ENCODE peak calls at places on chromosomes 13 and 19, in seven cellular contexts. S is naive thymus-derived CD4-positive, alpha-beta T cell; D is psoas muscle; E is tibial artery; V is lower lobe of right lung; H is A549; W is PC-3. X is an unnamed sample. For H3K4me1, the result is how much of the 10 kb centered on the place peaks cover.

GRCh38 chr13:25085125-25085742 is 10.7 kb upstream of the PABPC3 start:
- DNase-seq in S (no peak), D (no peak), E (no peak), V (no peak), H (peak), W (peak), X (no peak)

GRCh38 chr19:38229585-38230073 is 5.6 kb upstream of the DPF1 start:
- DNase-seq in S (peak), D (peak), E (no peak), V (no peak), H (peak), W (peak), X (peak)

GRCh38 chr13:41345165-41345920 is 34.3 kb downstream of the NAA16 start:
- DNase-seq in S (no peak), D (no peak), E (no peak), V (no peak), H (no peak), W (no peak), X (no peak)

GRCh38 chr19:46639356-46640061 is 3.5 kb upstream of the GNG8 start:
- DNase-seq in S (no peak), D (peak), E (peak), V (peak), H (no peak), W (no peak), X (peak)

GRCh38 chr19:18961767-18962423 is 20.9 kb upstream of the HOMER3 start:
- DNase-seq in S (no peak), D (no peak), E (no peak), V (no peak), H (no peak), W (peak), X (no peak)

GRCh38 chr13:73303858-73304257 is 245.1 kb downstream of the KLF5 start:
- DNase-seq in S (no peak), D (no peak), E (no peak), V (no peak), H (no peak), W (peak), X (peak)

GRCh38 chr19:41298327-41298964 is 11.5 kb upstream of the CCDC97 start:
- DNase-seq in S (no peak), D (peak), E (peak), V (peak), H (no peak), W (no peak), X (no peak)

GRCh38 chr13:77831870-77832269 is 86.8 kb downstream of the EDNRB start:
- DNase-seq in S (no peak), D (no peak), E (no peak), V (no peak), H (no peak), W (no peak), X (no peak)

GRCh38 chr13:75123428-75123827 is 358.5 kb downstream of the TBC1D4 start:
- DNase-seq in S (no peak), D (no peak), E (no peak), V (no peak), H (no peak), W (no peak), X (no peak)

GRCh38 chr19:47157455-47158321 is 27.1 kb downstream of the SAE1 start:
- DNase-seq in S (peak), D (peak), E (peak), V (no peak), H (no peak), W (peak), X (no peak)

GRCh38 chr19:33440682-33441081 is 67.2 kb downstream of the CEBPG start:
- DNase-seq in S (no peak), D (no peak), E (no peak), V (peak), H (no peak), W (no peak), X (peak)

GRCh38 chr13:74771964-74772363 is 637.8 kb upstream of the KLF12 start:
- DNase-seq in S (no peak), D (no peak), E (no peak), V (no peak), H (no peak), W (peak), X (no peak)

GRCh38 chr19:41411682-41412265 is 14.2 kb downstream of the BCKDHA start:
- DNase-seq in S (no peak), D (peak), E (no peak), V (no peak), H (no peak), W (no peak), X (no peak)

GRCh38 chr19:3932931-3933810 is at the start of gene NMRK2:
- DNase-seq in S (no peak), D (peak), E (no peak), V (no peak), H (no peak), W (no peak), X (no peak)

GRCh38 chr19:7868671-7869452 is 5.3 kb downstream of the PRR36 start:
- DNase-seq in S (peak), D (peak), E (peak), V (peak), H (peak), W (peak), X (peak)

GRCh38 chr19:17931532-17932191 is 1.2 kb upstream of the CCDC124 start:
- DNase-seq in S (no peak), D (no peak), E (no peak), V (peak), H (no peak), W (no peak), X (no peak)

GRCh38 chr13:69999875-70000274 is 107.8 kb upstream of the ATXN8OS start:
- DNase-seq in S (no peak), D (no peak), E (no peak), V (no peak), H (no peak), W (no peak), X (no peak)

GRCh38 chr13:72804301-72804700 is 22.4 kb downstream of the PIBF1 start:
- DNase-seq in S (no peak), D (no peak), E (no peak), V (no peak), H (no peak), W (no peak), X (no peak)

GRCh38 chr13:105073041-105073440 is 1462.4 kb downstream of the EFNB2 start:
- DNase-seq in S (no peak), D (no peak), E (no peak), V (no peak), H (no peak), W (no peak), X (no peak)

GRCh38 chr13:113855931-113856715 is 7.8 kb downstream of the GAS6 start:
- DNase-seq in S (no peak), D (no peak), E (no peak), V (peak), H (no peak), W (no peak), X (peak)

GRCh38 chr13:91313103-91313502 is 34.4 kb upstream of the MIR17HG start:
- DNase-seq in S (peak), D (no peak), E (no peak), V (no peak), H (peak), W (peak), X (no peak)

GRCh38 chr19:34808566-34808965 is 35.6 kb upstream of the ZNF599 start:
- DNase-seq in S (no peak), D (no peak), E (no peak), V (no peak), H (no peak), W (peak), X (no peak)

DNA sequence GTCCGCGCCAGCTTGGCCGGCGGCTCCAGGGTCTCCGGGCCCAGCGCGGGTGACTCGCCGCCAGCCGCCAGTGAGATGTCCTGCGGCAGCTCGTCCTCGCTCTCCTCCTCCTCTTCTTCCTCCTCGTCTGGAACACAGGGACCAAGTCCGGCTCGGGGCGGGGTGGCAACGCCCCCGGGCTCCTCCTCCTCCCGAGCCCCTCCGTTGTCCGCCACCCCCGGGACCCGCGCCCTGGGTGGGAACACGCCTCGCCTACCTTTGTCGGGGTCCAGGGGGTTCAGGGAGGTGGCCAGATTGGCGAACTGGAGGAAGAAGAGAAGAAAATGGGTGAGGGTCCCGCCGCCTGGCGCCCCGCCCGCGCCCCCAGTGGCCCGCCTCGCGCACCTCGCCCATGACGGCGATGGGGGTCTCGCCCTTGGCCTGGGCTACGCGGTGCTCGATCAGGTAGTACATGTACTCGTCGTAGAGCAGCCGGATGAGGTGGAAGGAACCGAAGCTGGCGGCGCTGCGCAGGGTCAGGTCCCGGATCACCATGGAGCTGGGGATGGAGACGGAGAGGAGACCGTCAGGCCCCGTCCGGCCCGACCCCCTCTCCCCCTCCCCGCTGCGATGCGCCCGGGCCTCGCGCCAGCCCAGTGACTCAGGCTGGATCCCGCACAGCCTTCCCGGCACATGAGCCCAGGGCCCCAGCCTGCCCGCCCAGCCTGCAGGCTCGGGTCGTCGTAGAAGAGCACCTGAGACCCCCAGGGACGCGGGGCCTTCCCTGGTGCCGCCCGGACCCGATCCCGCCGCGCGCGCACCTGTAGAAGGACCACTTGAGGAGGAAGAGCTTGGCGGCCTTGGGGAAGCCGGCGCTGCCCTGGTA is 10.7 kb downstream of the DCAF15 start:
- DNase-seq in S (no peak), D (no peak), E (no peak), V (no peak), H (no peak), W (no peak), X (no peak)
- H3K4me1 ChIP-seq in S (under half), D (under half), E (under half), V (under half), H (under half), W (under half), X (under half)

GRCh38 chr13:110017379-110017778 is 231.0 kb upstream of the IRS2 start:
- DNase-seq in S (no peak), D (no peak), E (no peak), V (no peak), H (peak), W (peak), X (peak)

GRCh38 chr13:110018009-110018408 is 231.6 kb upstream of the IRS2 start:
- DNase-seq in S (no peak), D (no peak), E (no peak), V (no peak), H (no peak), W (peak), X (no peak)

GRCh38 chr13:110015253-110015652 is 228.9 kb upstream of the IRS2 start:
- DNase-seq in S (no peak), D (no peak), E (no peak), V (no peak), H (no peak), W (peak), X (peak)

GRCh38 chr13:110012102-110012739 is 225.8 kb upstream of the IRS2 start:
- DNase-seq in S (no peak), D (no peak), E (no peak), V (no peak), H (peak), W (peak), X (no peak)

DNA sequence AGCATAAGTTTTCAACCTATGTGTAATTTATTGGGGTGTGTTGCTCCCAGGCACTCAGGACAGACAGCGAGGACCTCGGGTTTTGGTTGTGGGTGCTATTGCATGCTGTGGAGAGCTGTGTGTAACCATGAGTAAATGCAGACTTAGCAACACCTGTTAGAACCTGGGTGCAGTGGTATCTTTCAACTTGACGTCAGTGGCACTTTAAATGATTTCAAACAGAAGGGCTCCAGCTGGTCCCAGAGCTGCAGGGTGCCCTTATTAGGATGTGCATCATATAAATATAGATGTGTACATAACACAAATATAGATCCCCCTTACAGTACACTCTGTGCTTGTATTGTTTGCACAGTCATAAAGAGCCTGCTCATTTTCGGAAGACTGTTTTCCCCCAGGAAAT is 228.3 kb upstream of the IRS2 start:
- DNase-seq in S (no peak), D (no peak), E (no peak), V (no peak), H (no peak), W (peak), X (peak)
- H3K27ac ChIP-seq in S (no peak), D (no peak), E (no peak), V (no peak), H (peak), W (peak), X (peak)

GRCh38 chr19:2270157-2270571 is 11.8 kb downstream of the PEAK3 start:
- DNase-seq in S (no peak), D (peak), E (peak), V (peak), H (no peak), W (no peak), X (no peak)
- H3K4me1 ChIP-seq in S (under half), D (under half), E (half or more), V (half or more), H (under half), W (under half), X (under half)

GRCh38 chr13:34951528-34951927 is 9.5 kb downstream of the NBEA start:
- DNase-seq in S (no peak), D (no peak), E (no peak), V (no peak), H (no peak), W (no peak), X (no peak)
- H3K27ac ChIP-seq in S (no peak), D (no peak), E (no peak), V (no peak), H (no peak), W (no peak), X (no peak)

GRCh38 chr19:926595-927043 is 784 bp downstream of the ARID3A start:
- DNase-seq in S (no peak), D (peak), E (peak), V (peak), H (no peak), W (peak), X (peak)
- H3K4me1 ChIP-seq in S (under half), D (under half), E (under half), V (under half), H (under half), W (under half), X (under half)

DNA sequence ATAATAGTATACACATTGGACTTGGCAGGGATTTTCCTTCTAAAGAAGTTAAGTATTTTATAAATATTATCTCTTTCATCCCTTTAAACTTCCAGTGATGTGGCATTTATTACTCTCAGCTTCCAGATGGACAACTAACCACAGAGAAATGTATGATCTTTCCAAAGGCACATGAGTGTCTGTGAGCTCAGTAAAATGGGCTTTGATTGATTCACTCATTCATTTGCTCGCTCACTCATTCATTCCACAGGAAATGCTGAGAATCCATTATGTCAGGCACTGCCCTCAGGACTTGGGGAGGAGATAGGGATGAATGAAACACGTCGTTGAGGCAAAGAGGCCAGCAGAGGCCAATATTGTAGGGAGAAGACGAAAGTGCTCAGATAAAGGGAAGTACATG is 359.4 kb downstream of the EFNB2 start:
- DNase-seq in S (no peak), D (no peak), E (no peak), V (no peak), H (no peak), W (no peak), X (no peak)
- H3K27ac ChIP-seq in S (no peak), D (no peak), E (no peak), V (no peak), H (no peak), W (no peak), X (no peak)

GRCh38 chr19:16457195-16457953 is 14.4 kb downstream of the EPS15L1 start:
- DNase-seq in S (no peak), D (peak), E (peak), V (peak), H (no peak), W (peak), X (no peak)
- H3K4me1 ChIP-seq in S (under half), D (half or more), E (under half), V (under half), H (under half), W (under half), X (under half)

DNA sequence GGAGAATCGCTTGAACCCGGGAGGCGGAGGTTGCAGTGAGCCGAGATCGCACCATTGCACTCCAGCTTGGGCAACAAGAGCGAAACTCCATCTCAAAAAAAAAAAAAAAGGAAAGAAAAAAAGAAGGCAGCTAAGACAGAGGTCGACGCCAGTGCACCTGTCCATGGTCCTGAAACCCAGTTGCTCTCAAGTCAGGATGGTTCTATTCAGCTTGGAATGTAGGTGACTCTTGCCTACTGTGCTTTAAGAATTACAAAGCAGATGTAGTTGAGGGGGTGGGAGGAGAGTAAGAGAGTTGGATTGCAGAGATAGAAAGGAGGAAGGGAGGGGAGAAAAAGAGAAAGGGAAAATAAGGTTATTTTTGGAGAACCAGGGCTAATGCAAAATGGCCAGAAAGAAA is 18.7 kb downstream of the CACNG7 start:
- DNase-seq in S (no peak), D (no peak), E (no peak), V (no peak), H (no peak), W (peak), X (no peak)
- H3K27ac ChIP-seq in S (no peak), D (no peak), E (no peak), V (no peak), H (no peak), W (no peak), X (no peak)

GRCh38 chr19:54207908-54208783 is 7.5 kb downstream of the RPS9 start:
- DNase-seq in S (peak), D (no peak), E (peak), V (peak), H (no peak), W (peak), X (no peak)

GRCh38 chr19:54208784-54209057 is 8.1 kb downstream of the RPS9 start:
- DNase-seq in S (no peak), D (no peak), E (no peak), V (no peak), H (no peak), W (peak), X (no peak)

GRCh38 chr19:54204767-54205468 is 4.3 kb downstream of the RPS9 start:
- DNase-seq in S (no peak), D (no peak), E (no peak), V (no peak), H (no peak), W (no peak), X (no peak)

GRCh38 chr19:54206030-54206830 is 5.6 kb downstream of the RPS9 start:
- DNase-seq in S (no peak), D (no peak), E (no peak), V (peak), H (no peak), W (no peak), X (no peak)

DNA sequence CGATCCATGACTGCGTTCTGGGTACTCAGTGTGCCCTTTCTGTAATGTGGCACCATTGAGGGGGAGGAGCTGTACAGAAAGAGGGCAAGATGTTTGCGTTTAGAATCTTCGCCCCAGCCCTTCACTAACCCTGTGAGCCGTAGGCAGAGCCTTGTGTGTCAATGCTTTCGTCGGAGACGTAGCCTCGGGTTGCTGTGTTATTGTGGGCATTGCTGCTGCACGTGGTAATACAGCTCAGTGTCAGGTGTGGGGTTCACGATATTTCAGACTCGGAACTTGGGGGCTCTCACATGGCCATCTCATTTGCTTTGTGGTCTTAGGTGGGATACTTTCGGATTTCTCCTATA is 6.1 kb downstream of the RPS9 start:
- DNase-seq in S (no peak), D (no peak), E (no peak), V (no peak), H (no peak), W (no peak), X (no peak)
- H3K4me1 ChIP-seq in S (half or more), D (half or more), E (under half), V (half or more), H (half or more), W (half or more), X (under half)

DNA sequence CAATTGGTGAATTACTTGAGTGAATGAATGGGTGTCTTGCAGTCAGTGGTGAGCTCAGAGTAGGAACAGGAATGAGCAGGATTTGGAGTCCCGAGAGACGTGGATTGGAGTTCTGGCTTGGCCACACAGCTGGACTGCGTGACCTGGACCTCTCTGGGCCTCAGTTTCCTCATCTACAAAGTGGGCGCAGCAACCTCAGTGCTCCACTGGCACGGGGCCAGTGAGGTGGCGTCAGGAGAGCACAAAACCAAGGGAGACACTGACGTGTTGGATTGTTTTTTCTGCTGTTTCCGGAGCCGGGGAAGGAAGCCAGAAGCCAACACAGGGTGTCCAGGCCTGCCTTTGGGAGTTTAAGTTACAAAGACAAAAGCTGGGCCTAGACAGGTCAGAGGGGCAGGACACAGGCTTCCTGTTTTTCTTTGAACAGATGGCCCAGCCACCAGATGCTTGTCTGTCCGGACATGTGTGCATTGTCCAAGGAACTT is 6.5 kb upstream of the DOCK6 start:
- DNase-seq in S (no peak), D (peak), E (peak), V (peak), H (no peak), W (peak), X (no peak)
- H3K27ac ChIP-seq in S (no peak), D (peak), E (no peak), V (peak), H (peak), W (peak), X (peak)

X was measured in RWPE2.